ENCODE peak calls at places on chromosomes 12 and 14, in eight cellular contexts. S is tibial artery, E is H9, R is OCI-LY7, D is lower lobe of right lung, T is colonic mucosa, H is mammary epithelial cell, O is heart right ventricle. Z is an unnamed sample.

GRCh38 chr14:90777830-90778467 is 38.3 kb downstream of the TTC7B start:
- DNase-seq in D (peak; percentile 73), H (no peak), S (no peak), T (no peak), O (no peak), R (no peak), E (no peak), Z (no peak)

GRCh38 chr12:106170285-106170684 is 31.5 kb upstream of the NUAK1 start:
- DNase-seq in O (no peak), S (no peak), E (no peak), R (no peak), D (no peak), H (peak; percentile 79), T (no peak), Z (no peak)

GRCh38 chr12:71469235-71469873 is 29.8 kb downstream of the LGR5 start:
- DNase-seq in E (peak; percentile 54), T (no peak), O (no peak), H (peak; percentile 16), S (no peak), R (no peak), D (no peak), Z (peak; percentile 62)

GRCh38 chr12:68098939-68099338 is 60.6 kb downstream of the IFNG start:
- DNase-seq in D (no peak), R (no peak), O (no peak), E (no peak), S (no peak), H (no peak), T (no peak), Z (no peak)

GRCh38 chr12:89825591-89826449 is 117.2 kb upstream of the ATP2B1 start:
- DNase-seq in R (peak; percentile 16), D (no peak), S (no peak), E (no peak), H (no peak), T (no peak), O (no peak), Z (no peak)

GRCh38 chr12:98373019-98373554 is 142.3 kb upstream of the TMPO start:
- DNase-seq in T (no peak), H (peak; percentile 38), O (no peak), S (no peak), E (no peak), D (no peak), R (peak; percentile 73), Z (no peak)

GRCh38 chr14:99401624-99402282 is 78.9 kb downstream of the SETD3 start:
- DNase-seq in H (no peak), E (no peak), T (no peak), O (no peak), D (no peak), R (no peak), S (no peak), Z (no peak)

GRCh38 chr14:50089213-50089612 is 27.2 kb downstream of the VCPKMT start:
- DNase-seq in R (no peak), H (no peak), S (no peak), D (no peak), O (no peak), T (no peak), E (no peak), Z (no peak)

GRCh38 chr12:131619736-131620506 is 91.0 kb upstream of the SFSWAP start:
- DNase-seq in T (no peak), H (no peak), O (no peak), E (no peak), D (no peak), S (no peak), R (no peak), Z (no peak)

GRCh38 chr12:89928467-89928866 is 219.8 kb upstream of the ATP2B1 start:
- DNase-seq in E (no peak), H (no peak), D (no peak), S (no peak), O (no peak), T (no peak), R (peak; percentile 56), Z (no peak)

GRCh38 chr14:33188880-33189279 is 250.2 kb downstream of the NPAS3 start:
- DNase-seq in O (no peak), R (no peak), E (no peak), D (no peak), T (no peak), S (no peak), H (no peak), Z (no peak)

GRCh38 chr12:131873293-131873692 is 21.1 kb upstream of the ULK1 start:
- DNase-seq in O (no peak), S (no peak), E (no peak), T (no peak), H (no peak), R (no peak), D (peak; percentile 39), Z (no peak)

GRCh38 chr14:92657457-92658142 is 90.8 kb downstream of the LGMN start:
- DNase-seq in E (no peak), H (no peak), R (no peak), O (peak; percentile 63), S (peak; percentile 74), T (no peak), D (peak; percentile 88), Z (peak; percentile 89)

GRCh38 chr12:11980133-11980532 is 90.6 kb upstream of the BCL2L14 start:
- DNase-seq in R (no peak), D (no peak), T (no peak), H (no peak), O (no peak), S (no peak), E (no peak), Z (no peak)

GRCh38 chr14:55539975-55540374 is 40.0 kb upstream of the KTN1 start:
- DNase-seq in O (no peak), R (no peak), T (no peak), D (no peak), S (no peak), E (no peak), H (no peak), Z (no peak)

GRCh38 chr12:4482936-4483335 is 37.3 kb upstream of the FGF6 start:
- DNase-seq in E (no peak), S (no peak), R (no peak), D (no peak), O (no peak), T (no peak), H (peak; percentile 12), Z (no peak)

GRCh38 chr12:125882141-125882540 is 816.9 kb downstream of the AACS start:
- DNase-seq in O (no peak), S (no peak), H (no peak), D (no peak), T (no peak), R (no peak), E (no peak), Z (no peak)

GRCh38 chr12:3463927-3464326 is 27.1 kb upstream of the PRMT8 start:
- DNase-seq in T (no peak), H (peak; percentile 77), S (no peak), O (no peak), R (no peak), E (no peak), D (no peak), Z (no peak)

GRCh38 chr12:103495783-103496456 is at the start of gene C12orf42:
- DNase-seq in D (peak; percentile 43), R (no peak), O (no peak), H (peak; percentile 67), T (peak; percentile 38), E (peak; percentile 73), S (no peak), Z (peak; percentile 76)
- TF ChIP-seq CTCF in D (peak; percentile 31), R (peak; percentile 34), O (no peak), H (peak; percentile 88), T (no peak), E (peak; percentile 49), S (no peak), Z (peak; percentile 23)

DNA sequence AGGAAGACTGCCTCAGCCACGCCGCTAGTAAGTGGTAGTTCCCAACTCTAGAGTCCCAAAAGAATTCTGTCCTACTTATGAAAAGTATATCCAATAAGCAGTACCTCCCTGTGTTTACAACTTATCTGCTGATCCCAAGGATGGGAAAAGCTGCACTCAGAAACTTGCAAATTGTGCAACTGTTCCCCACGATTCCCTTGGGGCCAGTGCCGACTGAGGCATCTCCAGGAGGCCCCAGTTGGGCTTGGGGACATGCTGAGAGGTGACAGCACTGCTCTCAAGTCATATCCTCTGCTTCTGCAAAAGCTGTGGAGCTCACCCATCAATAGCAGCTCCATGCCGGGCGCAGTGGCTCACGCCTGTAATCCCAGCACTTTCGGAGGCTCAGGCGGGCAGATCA is 23.7 kb downstream of the SPRING1 start:
- DNase-seq in O (no peak), T (no peak), E (no peak), S (no peak), R (no peak), D (no peak), H (no peak), Z (no peak)
- H3K4me1 ChIP-seq in O (peaks cover 2% of the 10 kb centered on the region), T (peaks cover 2% of the 10 kb centered on the region), E (peaks cover 3% of the 10 kb centered on the region), S (peaks cover 9% of the 10 kb centered on the region), R (peaks cover 35% of the 10 kb centered on the region), D (peaks cover 21% of the 10 kb centered on the region), H (peaks cover 17% of the 10 kb centered on the region), Z (peaks cover 7% of the 10 kb centered on the region)

DNA sequence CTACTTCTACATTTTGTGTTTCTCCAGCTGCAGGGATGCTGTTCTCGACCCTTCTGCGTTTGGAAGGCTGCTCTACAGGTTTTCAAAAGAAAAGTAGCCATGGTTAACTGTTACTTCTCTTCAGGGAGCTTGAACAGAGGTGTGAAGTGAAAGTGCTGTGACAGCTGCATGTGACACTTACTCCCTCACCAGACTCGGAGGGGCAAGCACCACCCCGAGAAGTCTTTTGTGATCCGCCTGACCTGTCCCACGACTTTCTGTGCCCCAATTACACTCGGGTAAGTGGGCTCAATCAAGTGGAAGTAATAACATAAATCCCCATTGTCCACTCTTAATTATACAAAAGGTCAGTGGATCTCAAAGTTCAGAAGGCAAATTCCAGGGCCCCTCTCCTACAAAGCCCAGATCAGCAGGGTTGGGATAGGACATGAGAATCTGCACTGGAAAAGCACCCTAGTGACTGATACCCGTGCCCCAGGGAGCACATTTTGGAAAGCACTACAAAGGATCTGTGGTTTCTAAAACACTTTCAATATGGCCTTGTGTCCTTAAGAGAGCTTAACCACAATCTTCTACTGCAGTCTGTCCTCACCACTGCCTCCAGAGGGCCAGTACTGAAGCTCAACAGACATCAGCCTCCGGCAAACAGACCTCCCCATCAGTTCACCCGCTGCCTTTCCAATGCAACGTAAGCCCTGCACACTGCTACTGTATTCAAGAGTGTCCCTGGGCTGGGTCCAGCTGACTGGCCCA is 11.6 kb downstream of the FICD start:
- DNase-seq in O (no peak), R (no peak), T (no peak), D (no peak), E (no peak), H (no peak), S (no peak), Z (no peak)
- TF ChIP-seq CTCF in O (no peak), R (no peak), T (no peak), D (no peak), E (no peak), H (no peak), S (no peak), Z (no peak)

DNA sequence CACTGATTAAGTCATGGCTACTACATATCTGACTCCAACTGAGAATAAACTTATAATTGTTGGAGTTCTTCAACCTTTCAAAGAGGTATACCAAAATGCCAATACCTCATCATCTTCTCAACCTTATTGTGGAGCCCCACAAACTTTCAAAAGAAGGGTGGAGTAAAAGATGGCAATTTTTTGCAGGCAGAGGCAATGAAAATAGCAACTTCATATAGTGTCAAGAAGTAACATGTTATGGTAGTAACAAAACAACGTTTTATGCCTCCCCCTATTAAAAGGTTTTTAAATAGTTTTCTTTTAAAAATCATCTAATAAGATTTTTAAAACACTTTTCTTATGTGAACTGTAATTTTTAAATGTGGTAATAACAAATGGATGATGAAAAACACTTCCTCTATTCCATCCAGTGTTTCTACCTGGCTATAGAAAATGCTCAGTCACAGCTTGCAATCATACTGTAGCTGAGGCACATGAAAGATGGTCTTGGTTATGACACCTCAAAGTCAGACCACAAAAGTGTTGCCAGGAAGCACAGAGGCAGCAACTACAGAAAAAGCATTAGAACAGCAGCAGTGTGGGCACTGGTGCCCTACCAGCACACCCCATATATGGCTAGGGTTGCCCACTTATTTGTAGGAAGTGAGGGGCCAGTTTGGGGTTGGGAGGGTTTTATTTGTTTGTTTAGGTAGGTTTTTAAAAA is 7.0 kb downstream of the PPP1R12A start:
- DNase-seq in D (no peak), H (peak; percentile 41), T (no peak), E (no peak), O (no peak), S (no peak), R (peak; percentile 33), Z (no peak)
- H3K4me1 ChIP-seq in D (peaks cover 57% of the 10 kb centered on the region), H (peaks cover 8% of the 10 kb centered on the region), T (peaks cover 6% of the 10 kb centered on the region), E (no peaks in the 10 kb centered on the region), O (peaks cover 27% of the 10 kb centered on the region), S (peaks cover 24% of the 10 kb centered on the region), R (peaks cover 33% of the 10 kb centered on the region), Z (peaks cover 4% of the 10 kb centered on the region)

Z was measured in left lung.